ENCODE peak calls at places on chromosomes 4 and X, in six cellular contexts. One of them, this sample, is unnamed.

GRCh38 chr4:175514174-175514573 is 297.9 kb downstream of the GPM6A start:
- DNase-seq in HCEC 1CT: no peak
- DNase-seq in KG1: no peak
- DNase-seq in cerebellum: no peak
- DNase-seq in left ventricle myocardium inferior: no peak
- DNase-seq in HL-60: no peak
- DNase-seq in this sample: peak; percentile 4

GRCh38 chr4:136934601-136935000 is 597.7 kb downstream of the PCDH18 start:
- DNase-seq in HCEC 1CT: no peak
- DNase-seq in KG1: no peak
- DNase-seq in cerebellum: no peak
- DNase-seq in left ventricle myocardium inferior: no peak
- DNase-seq in HL-60: no peak
- DNase-seq in this sample: no peak

GRCh38 chr4:176845636-176846035 is 52.9 kb upstream of the VEGFC start:
- DNase-seq in HCEC 1CT: peak; percentile 42
- DNase-seq in KG1: no peak
- DNase-seq in cerebellum: no peak
- DNase-seq in left ventricle myocardium inferior: no peak
- DNase-seq in HL-60: no peak
- DNase-seq in this sample: peak; percentile 32

GRCh38 chr4:140637836-140638235 is 69.1 kb upstream of the UCP1 start:
- DNase-seq in HCEC 1CT: peak; percentile 13
- DNase-seq in KG1: no peak
- DNase-seq in cerebellum: no peak
- DNase-seq in left ventricle myocardium inferior: no peak
- DNase-seq in HL-60: peak; percentile 47
- DNase-seq in this sample: peak; percentile 42

GRCh38 chr4:174375422-174375821 is 91.7 kb downstream of the CEP44 start:
- DNase-seq in HCEC 1CT: no peak
- DNase-seq in KG1: no peak
- DNase-seq in cerebellum: no peak
- DNase-seq in left ventricle myocardium inferior: no peak
- DNase-seq in HL-60: no peak
- DNase-seq in this sample: no peak

GRCh38 chr4:163331629-163332360 is 601 bp downstream of the NPY1R start:
- DNase-seq in HCEC 1CT: no peak
- DNase-seq in KG1: no peak
- DNase-seq in cerebellum: no peak
- DNase-seq in left ventricle myocardium inferior: peak; percentile 17
- DNase-seq in HL-60: no peak
- DNase-seq in this sample: peak; percentile 21

GRCh38 chr4:54547299-54548097 is 110.3 kb upstream of the KIT start:
- DNase-seq in HCEC 1CT: no peak
- DNase-seq in KG1: no peak
- DNase-seq in cerebellum: no peak
- DNase-seq in left ventricle myocardium inferior: no peak
- DNase-seq in HL-60: no peak
- DNase-seq in this sample: no peak

GRCh38 chr4:155134136-155134535 is 74.3 kb upstream of the NPY2R start:
- DNase-seq in HCEC 1CT: no peak
- DNase-seq in KG1: no peak
- DNase-seq in cerebellum: no peak
- DNase-seq in left ventricle myocardium inferior: no peak
- DNase-seq in HL-60: no peak
- DNase-seq in this sample: no peak

GRCh38 chrX:16484338-16484737 is 165.6 kb upstream of the S100G start:
- DNase-seq in HCEC 1CT: peak; percentile 95
- DNase-seq in KG1: no peak
- DNase-seq in cerebellum: no peak
- DNase-seq in left ventricle myocardium inferior: no peak
- DNase-seq in HL-60: peak; percentile 43
- DNase-seq in this sample: peak; percentile 94

GRCh38 chrX:115147220-115147619 is 42.0 kb upstream of the RBMXL3 start:
- DNase-seq in HCEC 1CT: peak; percentile 31
- DNase-seq in KG1: no peak
- DNase-seq in cerebellum: peak; percentile 1
- DNase-seq in left ventricle myocardium inferior: no peak
- DNase-seq in HL-60: no peak
- DNase-seq in this sample: peak; percentile 36

GRCh38 chr4:144575181-144575580 is 70.8 kb upstream of the HHIP start:
- DNase-seq in HCEC 1CT: no peak
- DNase-seq in KG1: no peak
- DNase-seq in cerebellum: no peak
- DNase-seq in left ventricle myocardium inferior: no peak
- DNase-seq in HL-60: no peak
- DNase-seq in this sample: no peak

GRCh38 chr4:129145222-129145730 is 49.3 kb downstream of the C4orf33 start:
- DNase-seq in HCEC 1CT: no peak
- DNase-seq in KG1: no peak
- DNase-seq in cerebellum: no peak
- DNase-seq in left ventricle myocardium inferior: no peak
- DNase-seq in HL-60: no peak
- DNase-seq in this sample: no peak

GRCh38 chr4:71379126-71379525 is 40.3 kb downstream of the SLC4A4 start:
- DNase-seq in HCEC 1CT: no peak
- DNase-seq in KG1: no peak
- DNase-seq in cerebellum: no peak
- DNase-seq in left ventricle myocardium inferior: no peak
- DNase-seq in HL-60: no peak
- DNase-seq in this sample: no peak

GRCh38 chrX:46953137-46953527 is 40.9 kb downstream of the JADE3 start:
- DNase-seq in HCEC 1CT: no peak
- DNase-seq in KG1: no peak
- DNase-seq in cerebellum: no peak
- DNase-seq in left ventricle myocardium inferior: no peak
- DNase-seq in HL-60: no peak
- DNase-seq in this sample: no peak

GRCh38 chr4:69467797-69468196 is 27.9 kb downstream of the UGT2B4 start:
- DNase-seq in HCEC 1CT: no peak
- DNase-seq in KG1: no peak
- DNase-seq in cerebellum: no peak
- DNase-seq in left ventricle myocardium inferior: no peak
- DNase-seq in HL-60: no peak
- DNase-seq in this sample: no peak

GRCh38 chrX:118569676-118570075 is 74.1 kb downstream of the DOCK11 start:
- DNase-seq in HCEC 1CT: no peak
- DNase-seq in KG1: no peak
- DNase-seq in cerebellum: no peak
- DNase-seq in left ventricle myocardium inferior: no peak
- DNase-seq in HL-60: no peak
- DNase-seq in this sample: no peak

GRCh38 chrX:120672389-120672788 is 42.5 kb upstream of the C1GALT1C1 start:
- DNase-seq in HCEC 1CT: peak; percentile 78
- DNase-seq in KG1: no peak
- DNase-seq in cerebellum: no peak
- DNase-seq in left ventricle myocardium inferior: peak; percentile 27
- DNase-seq in HL-60: no peak
- DNase-seq in this sample: peak; percentile 81

GRCh38 chrX:81202413-81202794 is 502 bp downstream of the SH3BGRL start:
- DNase-seq in HCEC 1CT: peak; percentile 38
- DNase-seq in KG1: no peak
- DNase-seq in cerebellum: no peak
- DNase-seq in left ventricle myocardium inferior: no peak
- DNase-seq in HL-60: no peak
- DNase-seq in this sample: peak; percentile 25